ENCODE peak calls at places on chromosomes 7 and 10, in ten cellular contexts. P, U, W, G, S, A, H, K, Q and M are unnamed samples.

GRCh38 chr10:126016156-126016805 is 119.9 kb downstream of the FANK1 start:
- DNase-seq in U (no peak), K (no peak), S (no peak), P (no peak), Q (no peak), A (no peak), H (no peak), G (no peak), W (no peak), M (no peak)

GRCh38 chr7:69982197-69982596 is 383.9 kb downstream of the AUTS2 start:
- DNase-seq in G (no peak), A (no peak), W (no peak), P (no peak), Q (no peak), K (no peak), H (peak; percentile 53), S (no peak), U (no peak), M (no peak)

GRCh38 chr7:99290980-99291607 is 18.5 kb downstream of the MYH16 start:
- DNase-seq in S (no peak), A (no peak), Q (no peak), H (no peak), U (no peak), G (no peak), W (no peak), K (no peak), P (peak; percentile 19), M (no peak)

GRCh38 chr7:129707910-129708490 is 96.5 kb downstream of the NRF1 start:
- DNase-seq in K (no peak), H (no peak), A (no peak), Q (no peak), U (no peak), W (no peak), P (no peak), G (no peak), S (no peak), M (no peak)

GRCh38 chr10:93566435-93567276 is at the start of gene FFAR4:
- DNase-seq in A (no peak), S (no peak), H (no peak), W (no peak), Q (peak; percentile 35), U (peak; percentile 45), G (peak; percentile 40), P (peak; percentile 4), K (no peak), M (no peak)

GRCh38 chr7:116630932-116631449 is 41.0 kb upstream of the MET start:
- DNase-seq in P (peak; percentile 15), W (peak; percentile 73), A (no peak), Q (peak; percentile 84), U (no peak), K (no peak), H (no peak), G (peak; percentile 58), S (no peak), M (no peak)

GRCh38 chr7:111138196-111138569 is 47.3 kb downstream of the LRRN3 start:
- DNase-seq in H (no peak), Q (peak; percentile 85), G (no peak), W (peak; percentile 53), U (no peak), S (peak; percentile 10), A (peak; percentile 43), K (peak; percentile 62), P (no peak), M (peak; percentile 7)

GRCh38 chr7:48147078-48147591 is 24.1 kb upstream of the ABCA13 start:
- DNase-seq in U (no peak), W (no peak), H (no peak), A (no peak), Q (no peak), K (no peak), G (no peak), P (peak; percentile 42), S (no peak), M (no peak)